ENCODE peak calls at places on chromosomes 6 and 20, in four cellular contexts. One of them, this sample, is unnamed.

GRCh38 chr20:8722277-8722928 is 346.5 kb upstream of the PLCB4 start:
- DNase-seq in CD4-positive, alpha-beta memory T cell: peak
- DNase-seq in cardiac muscle cell: peak
- DNase-seq in A549: peak
- DNase-seq in this sample: no peak

GRCh38 chr6:81480139-81480538 is 272.3 kb downstream of the TENT5A start:
- DNase-seq in A549: no peak
- DNase-seq in cardiac muscle cell: no peak
- DNase-seq in CD4-positive, alpha-beta memory T cell: no peak
- DNase-seq in this sample: no peak

GRCh38 chr6:118660218-118660569 is 8.8 kb upstream of the CEP85L start:
- DNase-seq in CD4-positive, alpha-beta memory T cell: peak
- DNase-seq in cardiac muscle cell: peak
- DNase-seq in A549: no peak
- DNase-seq in this sample: peak

GRCh38 chr6:31317036-31317435 is 39.9 kb downstream of the HLA-B start:
- DNase-seq in A549: no peak
- DNase-seq in CD4-positive, alpha-beta memory T cell: no peak
- DNase-seq in cardiac muscle cell: no peak
- DNase-seq in this sample: no peak

GRCh38 chr20:42294976-42295375 is 676.8 kb upstream of the CHD6 start:
- DNase-seq in A549: no peak
- DNase-seq in CD4-positive, alpha-beta memory T cell: no peak
- DNase-seq in cardiac muscle cell: no peak
- DNase-seq in this sample: no peak

GRCh38 chr6:69027861-69028260 is 392.8 kb downstream of the ADGRB3 start:
- DNase-seq in A549: no peak
- DNase-seq in CD4-positive, alpha-beta memory T cell: no peak
- DNase-seq in cardiac muscle cell: no peak
- DNase-seq in this sample: no peak

GRCh38 chr6:81214414-81215091 is 537.9 kb downstream of the TENT5A start:
- DNase-seq in A549: no peak
- DNase-seq in CD4-positive, alpha-beta memory T cell: no peak
- DNase-seq in cardiac muscle cell: no peak
- DNase-seq in this sample: no peak

GRCh38 chr20:53773792-53774371 is 180.2 kb upstream of the ZNF217 start:
- DNase-seq in CD4-positive, alpha-beta memory T cell: no peak
- DNase-seq in A549: peak
- DNase-seq in cardiac muscle cell: peak
- DNase-seq in this sample: no peak

GRCh38 chr20:1805816-1806215 is 89.4 kb upstream of the SIRPA start:
- DNase-seq in cardiac muscle cell: no peak
- DNase-seq in CD4-positive, alpha-beta memory T cell: no peak
- DNase-seq in A549: no peak
- DNase-seq in this sample: no peak

GRCh38 chr20:1806456-1806855 is 88.8 kb upstream of the SIRPA start:
- DNase-seq in CD4-positive, alpha-beta memory T cell: no peak
- DNase-seq in cardiac muscle cell: no peak
- DNase-seq in A549: no peak
- DNase-seq in this sample: no peak

GRCh38 chr20:1808101-1808500 is 87.1 kb upstream of the SIRPA start:
- DNase-seq in CD4-positive, alpha-beta memory T cell: no peak
- DNase-seq in cardiac muscle cell: no peak
- DNase-seq in A549: no peak
- DNase-seq in this sample: no peak

GRCh38 chr20:1809121-1809520 is 86.1 kb upstream of the SIRPA start:
- DNase-seq in CD4-positive, alpha-beta memory T cell: no peak
- DNase-seq in A549: peak
- DNase-seq in cardiac muscle cell: peak
- DNase-seq in this sample: no peak

DNA sequence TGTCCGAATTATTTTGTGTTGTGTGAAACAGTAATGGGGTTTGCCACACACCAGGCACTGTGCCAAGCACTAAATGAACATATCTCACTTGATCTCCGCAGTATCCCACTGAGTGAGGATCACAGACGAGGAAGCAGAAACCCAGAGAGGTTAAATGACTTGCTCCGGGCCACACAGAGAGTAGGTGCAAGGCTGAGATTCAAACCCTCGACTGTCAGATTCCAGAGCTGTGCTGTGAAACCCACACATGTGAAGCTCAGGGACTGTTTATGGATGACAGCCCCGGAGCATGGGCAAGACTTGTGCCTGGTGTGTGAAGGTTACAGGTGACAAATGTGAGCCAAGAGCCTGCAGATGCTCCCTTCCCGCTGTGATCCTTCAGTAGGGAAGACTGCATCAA is 87.8 kb upstream of the SIRPA start:
- DNase-seq in A549: no peak
- DNase-seq in CD4-positive, alpha-beta memory T cell: no peak
- DNase-seq in cardiac muscle cell: no peak
- DNase-seq in this sample: no peak
- H3K4me3 ChIP-seq in A549: no peak
- H3K4me3 ChIP-seq in CD4-positive, alpha-beta memory T cell: no peak
- H3K4me3 ChIP-seq in cardiac muscle cell: no peak
- H3K4me3 ChIP-seq in this sample: no peak

DNA sequence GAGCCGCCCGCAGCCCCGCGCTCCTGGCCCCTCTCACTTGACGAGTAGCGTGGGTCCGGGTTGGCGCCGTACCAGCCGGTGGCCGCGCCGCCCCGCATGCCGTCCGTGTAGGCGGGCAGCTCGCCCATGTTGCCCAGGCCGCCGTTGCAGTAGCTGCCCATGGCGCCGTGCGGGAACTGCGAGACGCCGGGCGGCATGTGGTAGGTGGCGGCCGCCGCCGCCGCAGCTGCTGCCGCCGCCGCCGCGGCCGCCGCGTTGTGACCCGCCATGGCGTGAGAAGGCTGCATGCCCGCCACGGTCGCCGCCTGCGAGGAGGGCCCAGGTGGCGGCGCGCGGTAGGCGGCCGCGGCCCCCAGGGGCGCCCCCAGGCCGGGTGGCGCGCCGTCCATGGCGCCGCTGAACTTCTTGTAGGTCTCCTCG is 395 bp downstream of the NKX2-4 start:
- DNase-seq in cardiac muscle cell: no peak
- DNase-seq in A549: no peak
- DNase-seq in CD4-positive, alpha-beta memory T cell: no peak
- DNase-seq in this sample: peak
- H3K4me3 ChIP-seq in cardiac muscle cell: no peak
- H3K4me3 ChIP-seq in A549: peak
- H3K4me3 ChIP-seq in CD4-positive, alpha-beta memory T cell: no peak
- H3K4me3 ChIP-seq in this sample: no peak

GRCh38 chr20:10423735-10424134 is 10.3 kb downstream of the MKKS start:
- DNase-seq in CD4-positive, alpha-beta memory T cell: no peak
- DNase-seq in A549: no peak
- DNase-seq in cardiac muscle cell: no peak
- DNase-seq in this sample: no peak

GRCh38 chr20:10414982-10415650 is 18.9 kb downstream of the MKKS start:
- DNase-seq in CD4-positive, alpha-beta memory T cell: no peak
- DNase-seq in A549: no peak
- DNase-seq in cardiac muscle cell: peak
- DNase-seq in this sample: no peak

GRCh38 chr20:10419550-10420133 is 14.4 kb downstream of the MKKS start:
- DNase-seq in cardiac muscle cell: no peak
- DNase-seq in CD4-positive, alpha-beta memory T cell: no peak
- DNase-seq in A549: peak
- DNase-seq in this sample: no peak
- H3K4me3 ChIP-seq in cardiac muscle cell: no peak
- H3K4me3 ChIP-seq in CD4-positive, alpha-beta memory T cell: no peak
- H3K4me3 ChIP-seq in A549: peak
- H3K4me3 ChIP-seq in this sample: no peak

DNA sequence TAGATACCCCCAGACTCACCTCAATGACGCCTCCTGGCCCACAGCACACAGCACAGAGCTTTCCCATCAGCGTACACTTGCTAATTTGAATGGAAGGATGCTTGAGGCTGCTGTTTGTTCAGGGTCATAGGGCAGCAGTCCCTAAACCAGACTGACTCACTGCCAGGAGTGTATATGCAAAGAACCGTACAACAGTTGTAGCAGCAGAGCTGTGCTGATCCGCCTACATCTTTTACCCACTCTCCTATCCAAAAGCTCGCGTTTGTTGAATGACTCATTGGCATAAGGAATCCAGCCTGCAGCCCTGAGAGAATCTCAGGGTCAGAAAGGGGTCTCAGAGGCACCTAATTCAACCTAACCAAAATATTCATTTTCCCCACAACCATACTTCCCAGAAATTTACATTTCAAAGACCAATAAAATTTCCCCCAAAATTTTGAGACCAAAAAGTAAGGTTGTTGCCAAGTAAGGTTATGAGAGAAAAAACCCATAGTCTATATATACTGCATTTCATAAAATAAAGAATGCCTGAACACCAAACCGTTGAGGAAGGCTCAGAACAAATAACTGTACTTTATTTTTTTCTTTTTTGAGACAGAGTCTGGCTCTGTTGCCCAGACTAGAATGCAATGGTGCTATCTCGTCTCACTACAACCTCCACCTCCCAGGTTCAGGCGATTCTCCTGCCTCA is 35.3 kb upstream of the CCND3 start:
- DNase-seq in CD4-positive, alpha-beta memory T cell: no peak
- DNase-seq in cardiac muscle cell: peak
- DNase-seq in A549: peak
- DNase-seq in this sample: no peak
- H3K4me3 ChIP-seq in CD4-positive, alpha-beta memory T cell: no peak
- H3K4me3 ChIP-seq in cardiac muscle cell: no peak
- H3K4me3 ChIP-seq in A549: no peak
- H3K4me3 ChIP-seq in this sample: no peak

GRCh38 chr6:133894369-133894768 is 5.5 kb downstream of the TCF21 start:
- DNase-seq in CD4-positive, alpha-beta memory T cell: no peak
- DNase-seq in cardiac muscle cell: no peak
- DNase-seq in A549: no peak
- DNase-seq in this sample: no peak
- H3K4me3 ChIP-seq in CD4-positive, alpha-beta memory T cell: no peak
- H3K4me3 ChIP-seq in cardiac muscle cell: no peak
- H3K4me3 ChIP-seq in A549: no peak
- H3K4me3 ChIP-seq in this sample: no peak

GRCh38 chr6:26328265-26328844 is 36.6 kb upstream of the BTN3A2 start:
- DNase-seq in CD4-positive, alpha-beta memory T cell: no peak
- DNase-seq in A549: no peak
- DNase-seq in cardiac muscle cell: no peak
- DNase-seq in this sample: no peak
- H3K4me3 ChIP-seq in CD4-positive, alpha-beta memory T cell: no peak
- H3K4me3 ChIP-seq in A549: peak
- H3K4me3 ChIP-seq in cardiac muscle cell: peak
- H3K4me3 ChIP-seq in this sample: no peak

DNA sequence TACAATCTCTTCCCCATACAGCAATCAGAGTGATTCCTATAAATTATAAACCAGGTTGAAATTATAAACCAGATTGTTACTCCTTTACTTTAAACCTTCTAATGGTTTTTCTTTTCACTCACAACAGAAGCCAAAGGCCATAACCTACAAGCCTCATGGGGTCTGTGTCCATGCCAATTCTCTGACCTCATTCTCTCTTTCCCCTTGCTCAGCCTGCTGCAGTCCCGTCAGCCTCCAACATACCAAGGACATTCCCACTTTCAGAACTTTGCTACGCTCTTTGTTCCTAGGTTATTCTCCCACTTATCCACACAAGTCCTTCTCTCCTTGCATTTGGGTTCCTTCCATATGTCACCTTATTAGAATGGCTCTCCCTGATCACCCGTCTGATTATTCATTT is 277.9 kb upstream of the TCF21 start:
- DNase-seq in A549: no peak
- DNase-seq in CD4-positive, alpha-beta memory T cell: no peak
- DNase-seq in cardiac muscle cell: peak
- DNase-seq in this sample: no peak
- H3K4me3 ChIP-seq in A549: no peak
- H3K4me3 ChIP-seq in CD4-positive, alpha-beta memory T cell: no peak
- H3K4me3 ChIP-seq in cardiac muscle cell: no peak
- H3K4me3 ChIP-seq in this sample: no peak

GRCh38 chr20:33401042-33401921 is at the start of gene CDK5RAP1:
- DNase-seq in cardiac muscle cell: peak
- DNase-seq in CD4-positive, alpha-beta memory T cell: peak
- DNase-seq in A549: peak
- DNase-seq in this sample: peak

GRCh38 chr20:33401922-33402369 is 627 bp upstream of the CDK5RAP1 start:
- DNase-seq in cardiac muscle cell: peak
- DNase-seq in CD4-positive, alpha-beta memory T cell: no peak
- DNase-seq in A549: no peak
- DNase-seq in this sample: no peak

GRCh38 chr20:33404281-33404680 is 3.0 kb upstream of the CDK5RAP1 start:
- DNase-seq in A549: no peak
- DNase-seq in CD4-positive, alpha-beta memory T cell: no peak
- DNase-seq in cardiac muscle cell: no peak
- DNase-seq in this sample: no peak

GRCh38 chr20:33394718-33395117 is 6.6 kb downstream of the CDK5RAP1 start:
- DNase-seq in CD4-positive, alpha-beta memory T cell: no peak
- DNase-seq in cardiac muscle cell: no peak
- DNase-seq in A549: no peak
- DNase-seq in this sample: no peak

DNA sequence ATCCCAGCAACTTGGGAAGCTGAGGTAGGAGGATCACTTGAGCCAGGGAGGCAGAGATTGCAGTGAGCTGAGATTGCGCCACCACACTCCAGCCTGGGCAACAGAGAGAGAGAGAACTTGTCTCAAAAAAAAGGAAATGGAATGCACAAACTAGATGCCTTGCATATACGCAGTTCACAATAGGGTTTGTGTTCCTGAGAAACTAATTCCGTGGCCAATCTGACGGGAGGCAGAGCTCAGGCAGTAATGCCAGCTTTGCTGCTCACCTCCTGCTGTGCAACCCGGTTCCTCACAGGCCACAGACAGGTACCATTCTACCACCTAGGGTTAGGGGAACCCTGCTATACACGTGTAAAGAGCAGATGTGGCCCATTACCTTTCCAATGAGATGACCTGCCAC is 1.4 kb downstream of the CDK5RAP1 start:
- DNase-seq in CD4-positive, alpha-beta memory T cell: no peak
- DNase-seq in cardiac muscle cell: peak
- DNase-seq in A549: no peak
- DNase-seq in this sample: no peak
- H3K4me3 ChIP-seq in CD4-positive, alpha-beta memory T cell: no peak
- H3K4me3 ChIP-seq in cardiac muscle cell: no peak
- H3K4me3 ChIP-seq in A549: peak
- H3K4me3 ChIP-seq in this sample: peak

GRCh38 chr20:51382986-51383821 is 159.3 kb downstream of the NFATC2 start:
- DNase-seq in cardiac muscle cell: no peak
- DNase-seq in CD4-positive, alpha-beta memory T cell: no peak
- DNase-seq in A549: no peak
- DNase-seq in this sample: no peak

GRCh38 chr20:51386586-51386985 is 155.9 kb downstream of the NFATC2 start:
- DNase-seq in cardiac muscle cell: no peak
- DNase-seq in A549: no peak
- DNase-seq in CD4-positive, alpha-beta memory T cell: no peak
- DNase-seq in this sample: peak

GRCh38 chr20:51383891-51384510 is 158.5 kb downstream of the NFATC2 start:
- DNase-seq in A549: no peak
- DNase-seq in cardiac muscle cell: no peak
- DNase-seq in CD4-positive, alpha-beta memory T cell: no peak
- DNase-seq in this sample: no peak

GRCh38 chr20:51385941-51386530 is 156.5 kb downstream of the NFATC2 start:
- DNase-seq in CD4-positive, alpha-beta memory T cell: peak
- DNase-seq in cardiac muscle cell: peak
- DNase-seq in A549: peak
- DNase-seq in this sample: peak

GRCh38 chr20:51384854-51385253 is 157.7 kb downstream of the NFATC2 start:
- DNase-seq in A549: no peak
- DNase-seq in CD4-positive, alpha-beta memory T cell: no peak
- DNase-seq in cardiac muscle cell: no peak
- DNase-seq in this sample: no peak
- H3K4me3 ChIP-seq in A549: no peak
- H3K4me3 ChIP-seq in CD4-positive, alpha-beta memory T cell: no peak
- H3K4me3 ChIP-seq in cardiac muscle cell: no peak
- H3K4me3 ChIP-seq in this sample: no peak